ENCODE peak calls at places on chromosome 5, in four cellular contexts. Q is HepG2, I is T-helper 1 cell, C is endothelial cell. A is an unnamed sample.

GRCh38 chr5:178454821-178455479 is 135.2 kb downstream of the COL23A1 start:
- DNase-seq in I (no peak), C (no peak), Q (no peak), A (no peak)

GRCh38 chr5:157602505-157602904 is 26.9 kb upstream of the ADAM19 start:
- DNase-seq in I (peak; percentile 79), C (no peak), Q (no peak), A (no peak)

GRCh38 chr5:116361171-116361967 is 213.3 kb downstream of the SEMA6A start:
- DNase-seq in I (no peak), C (peak; percentile 49), Q (no peak), A (no peak)

GRCh38 chr5:159797566-159797965 is 118.7 kb upstream of the ADRA1B start:
- DNase-seq in I (no peak), C (no peak), Q (no peak), A (no peak)

GRCh38 chr5:2657151-2657550 is 94.3 kb downstream of the IRX2 start:
- DNase-seq in I (no peak), Q (no peak), C (no peak), A (no peak)

GRCh38 chr5:135190345-135191083 is 156.5 kb upstream of the PITX1 start:
- DNase-seq in C (no peak), Q (no peak), I (no peak), A (no peak)

GRCh38 chr5:29984153-29984534 is 1209.3 kb upstream of the CDH6 start:
- DNase-seq in Q (no peak), I (no peak), C (no peak), A (no peak)

GRCh38 chr5:132766020-132766805 is 10.8 kb downstream of the SEPTIN8 start:
- DNase-seq in C (no peak), I (no peak), Q (no peak), A (no peak)

GRCh38 chr5:106656821-106657220 is 1013.9 kb downstream of the EFNA5 start:
- DNase-seq in C (no peak), Q (no peak), I (no peak), A (no peak)

GRCh38 chr5:125659316-125660071 is 763.7 kb upstream of the GRAMD2B start:
- DNase-seq in Q (no peak), C (no peak), I (no peak), A (no peak)

GRCh38 chr5:6732634-6733410 is 19.6 kb downstream of the TENT4A start:
- DNase-seq in I (no peak), Q (no peak), C (no peak), A (peak; percentile 69)

GRCh38 chr5:54743997-54744788 is 226.6 kb downstream of the SNX18 start:
- DNase-seq in C (no peak), Q (peak; percentile 5), I (peak; percentile 93), A (no peak)

GRCh38 chr5:176742246-176743105 is 67.9 kb upstream of the UNC5A start:
- DNase-seq in C (peak; percentile 2), Q (no peak), I (no peak), A (no peak)

GRCh38 chr5:149893403-149893931 is 51.1 kb downstream of the PDE6A start:
- DNase-seq in C (no peak), I (no peak), Q (no peak), A (no peak)

GRCh38 chr5:39194466-39195136 is 24.8 kb downstream of the FYB1 start:
- DNase-seq in I (no peak), Q (peak; percentile 40), C (no peak), A (no peak)

GRCh38 chr5:43210570-43210969 is 18.5 kb downstream of the NIM1K start:
- DNase-seq in C (no peak), I (no peak), Q (no peak), A (no peak)

GRCh38 chr5:10279925-10280720 is 27.6 kb downstream of the CMBL start:
- DNase-seq in Q (no peak), C (no peak), I (no peak), A (no peak)

GRCh38 chr5:178507151-178507932 is 82.9 kb downstream of the COL23A1 start:
- DNase-seq in I (no peak), Q (no peak), C (no peak), A (no peak)

GRCh38 chr5:139863855-139864558 is 68.4 kb downstream of the PSD2 start:
- DNase-seq in Q (peak; percentile 28), C (peak; percentile 80), I (peak; percentile 19), A (peak; percentile 79)

GRCh38 chr5:158451203-158451982 is 592.4 kb upstream of the CLINT1 start:
- DNase-seq in Q (no peak), C (no peak), I (no peak), A (no peak)

GRCh38 chr5:101364469-101364868 is 461.4 kb upstream of the ST8SIA4 start:
- DNase-seq in Q (no peak), I (no peak), C (no peak), A (no peak)

GRCh38 chr5:89900346-89900745 is 509.2 kb downstream of the CETN3 start:
- DNase-seq in Q (no peak), C (no peak), I (no peak), A (no peak)

GRCh38 chr5:6003040-6003825 is 375.1 kb downstream of the MED10 start:
- DNase-seq in I (no peak), Q (no peak), C (no peak), A (no peak)

GRCh38 chr5:127486471-127486870 is 31.0 kb upstream of the PRRC1 start:
- DNase-seq in C (no peak), Q (no peak), I (no peak), A (no peak)